ENCODE peak calls at places on chromosomes 2 and 18, in six cellular contexts. One of them, this sample, is unnamed.

GRCh38 chr2:121303531-121304263 is 18.7 kb upstream of the TFCP2L1 start:
- DNase-seq in CD8-positive, alpha-beta T cell: no peak
- DNase-seq in upper lobe of left lung: no peak
- DNase-seq in keratinocyte: no peak
- DNase-seq in thyroid gland: no peak
- DNase-seq in tibial artery: no peak
- DNase-seq in this sample: no peak

GRCh38 chr18:35519148-35519899 is 21.6 kb upstream of the INO80C start:
- DNase-seq in CD8-positive, alpha-beta T cell: no peak
- DNase-seq in upper lobe of left lung: no peak
- DNase-seq in keratinocyte: no peak
- DNase-seq in thyroid gland: no peak
- DNase-seq in tibial artery: no peak
- DNase-seq in this sample: no peak

GRCh38 chr2:145751634-145752033 is 1231.7 kb upstream of the ZEB2 start:
- DNase-seq in CD8-positive, alpha-beta T cell: no peak
- DNase-seq in upper lobe of left lung: no peak
- DNase-seq in keratinocyte: no peak
- DNase-seq in thyroid gland: peak; percentile 19
- DNase-seq in tibial artery: no peak
- DNase-seq in this sample: no peak

GRCh38 chr18:9885170-9886004 is at the start of gene TXNDC2:
- DNase-seq in CD8-positive, alpha-beta T cell: no peak
- DNase-seq in upper lobe of left lung: no peak
- DNase-seq in keratinocyte: no peak
- DNase-seq in thyroid gland: no peak
- DNase-seq in tibial artery: no peak
- DNase-seq in this sample: no peak

GRCh38 chr2:173204316-173204715 is 128.7 kb downstream of the MAP3K20 start:
- DNase-seq in CD8-positive, alpha-beta T cell: no peak
- DNase-seq in upper lobe of left lung: no peak
- DNase-seq in keratinocyte: no peak
- DNase-seq in thyroid gland: no peak
- DNase-seq in tibial artery: no peak
- DNase-seq in this sample: no peak

GRCh38 chr2:124092685-124093084 is 67.6 kb downstream of the CNTNAP5 start:
- DNase-seq in CD8-positive, alpha-beta T cell: no peak
- DNase-seq in upper lobe of left lung: no peak
- DNase-seq in keratinocyte: no peak
- DNase-seq in thyroid gland: no peak
- DNase-seq in tibial artery: no peak
- DNase-seq in this sample: no peak

GRCh38 chr2:113211226-113212105 is 37.7 kb downstream of the PSD4 start:
- DNase-seq in CD8-positive, alpha-beta T cell: no peak
- DNase-seq in upper lobe of left lung: no peak
- DNase-seq in keratinocyte: no peak
- DNase-seq in thyroid gland: no peak
- DNase-seq in tibial artery: peak; percentile 59
- DNase-seq in this sample: no peak

GRCh38 chr2:50614056-50614455 is 417.9 kb downstream of the NRXN1 start:
- DNase-seq in CD8-positive, alpha-beta T cell: no peak
- DNase-seq in upper lobe of left lung: no peak
- DNase-seq in keratinocyte: no peak
- DNase-seq in thyroid gland: no peak
- DNase-seq in tibial artery: no peak
- DNase-seq in this sample: no peak

GRCh38 chr2:38716185-38716584 is 35.0 kb downstream of the SRSF7 start:
- DNase-seq in CD8-positive, alpha-beta T cell: no peak
- DNase-seq in upper lobe of left lung: no peak
- DNase-seq in keratinocyte: no peak
- DNase-seq in thyroid gland: no peak
- DNase-seq in tibial artery: peak; percentile 19
- DNase-seq in this sample: no peak

GRCh38 chr2:211812587-211812986 is 726.0 kb downstream of the ERBB4 start:
- DNase-seq in CD8-positive, alpha-beta T cell: no peak
- DNase-seq in upper lobe of left lung: no peak
- DNase-seq in keratinocyte: no peak
- DNase-seq in thyroid gland: no peak
- DNase-seq in tibial artery: no peak
- DNase-seq in this sample: no peak

GRCh38 chr18:62715829-62716678 is 713 bp downstream of the PHLPP1 start:
- DNase-seq in CD8-positive, alpha-beta T cell: peak; percentile 56
- DNase-seq in upper lobe of left lung: peak; percentile 94
- DNase-seq in keratinocyte: no peak
- DNase-seq in thyroid gland: peak; percentile 57
- DNase-seq in tibial artery: peak; percentile 79
- DNase-seq in this sample: peak; percentile 82

GRCh38 chr2:214410128-214410775 is 602 bp upstream of the VWC2L start:
- DNase-seq in CD8-positive, alpha-beta T cell: no peak
- DNase-seq in upper lobe of left lung: no peak
- DNase-seq in keratinocyte: no peak
- DNase-seq in thyroid gland: no peak
- DNase-seq in tibial artery: no peak
- DNase-seq in this sample: no peak

GRCh38 chr2:160298960-160299359 is 98.9 kb upstream of the ITGB6 start:
- DNase-seq in CD8-positive, alpha-beta T cell: no peak
- DNase-seq in upper lobe of left lung: no peak
- DNase-seq in keratinocyte: no peak
- DNase-seq in thyroid gland: no peak
- DNase-seq in tibial artery: no peak
- DNase-seq in this sample: no peak

GRCh38 chr2:68805025-68805424 is 66.2 kb downstream of the BMP10 start:
- DNase-seq in CD8-positive, alpha-beta T cell: no peak
- DNase-seq in upper lobe of left lung: no peak
- DNase-seq in keratinocyte: no peak
- DNase-seq in thyroid gland: no peak
- DNase-seq in tibial artery: no peak
- DNase-seq in this sample: no peak

GRCh38 chr18:12772111-12772510 is 69.3 kb downstream of the PSMG2 start:
- DNase-seq in CD8-positive, alpha-beta T cell: no peak
- DNase-seq in upper lobe of left lung: no peak
- DNase-seq in keratinocyte: no peak
- DNase-seq in thyroid gland: no peak
- DNase-seq in tibial artery: no peak
- DNase-seq in this sample: no peak

GRCh38 chr2:176976766-176977165 is 235.8 kb upstream of the HNRNPA3 start:
- DNase-seq in CD8-positive, alpha-beta T cell: no peak
- DNase-seq in upper lobe of left lung: no peak
- DNase-seq in keratinocyte: no peak
- DNase-seq in thyroid gland: no peak
- DNase-seq in tibial artery: no peak
- DNase-seq in this sample: no peak

GRCh38 chr18:75462178-75462832 is 34.8 kb upstream of the SMIM21 start:
- DNase-seq in CD8-positive, alpha-beta T cell: no peak
- DNase-seq in upper lobe of left lung: no peak
- DNase-seq in keratinocyte: no peak
- DNase-seq in thyroid gland: no peak
- DNase-seq in tibial artery: no peak
- DNase-seq in this sample: no peak

DNA sequence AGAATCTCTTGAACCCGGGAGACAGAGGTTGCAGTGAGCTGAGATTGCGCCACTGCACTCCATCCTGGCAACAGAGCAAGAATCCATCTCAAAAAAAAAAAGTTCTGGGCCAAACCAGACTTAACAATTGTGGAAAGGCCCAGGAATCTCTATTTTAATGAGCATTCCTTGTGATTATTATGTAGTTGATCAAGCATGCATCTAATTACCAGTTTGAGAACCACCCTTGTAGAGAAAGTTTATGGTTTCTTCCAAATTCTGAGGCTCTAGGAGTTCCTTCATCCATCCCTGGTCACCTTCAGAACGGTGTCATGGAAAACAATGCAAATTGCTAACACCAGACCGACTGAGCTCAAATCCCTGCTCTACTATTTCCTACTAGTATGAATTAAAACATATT is 246.3 kb upstream of the KLHL29 start:
- DNase-seq in CD8-positive, alpha-beta T cell: no peak
- DNase-seq in upper lobe of left lung: no peak
- DNase-seq in keratinocyte: no peak
- DNase-seq in thyroid gland: no peak
- DNase-seq in tibial artery: no peak
- DNase-seq in this sample: no peak
- H3K27ac ChIP-seq in CD8-positive, alpha-beta T cell: no peak overlapping the region
- H3K27ac ChIP-seq in upper lobe of left lung: no peak overlapping the region
- H3K27ac ChIP-seq in keratinocyte: no peak overlapping the region
- H3K27ac ChIP-seq in thyroid gland: no peak overlapping the region
- H3K27ac ChIP-seq in tibial artery: no peak overlapping the region
- H3K27ac ChIP-seq in this sample: no peak overlapping the region

GRCh38 chr18:24009651-24010333 is 4.8 kb upstream of the TTC39C start:
- DNase-seq in CD8-positive, alpha-beta T cell: peak; percentile 29
- DNase-seq in upper lobe of left lung: no peak
- DNase-seq in keratinocyte: no peak
- DNase-seq in thyroid gland: no peak
- DNase-seq in tibial artery: no peak
- DNase-seq in this sample: no peak

GRCh38 chr18:24013061-24013460 is 1.5 kb upstream of the TTC39C start:
- DNase-seq in CD8-positive, alpha-beta T cell: no peak
- DNase-seq in upper lobe of left lung: no peak
- DNase-seq in keratinocyte: no peak
- DNase-seq in thyroid gland: no peak
- DNase-seq in tibial artery: no peak
- DNase-seq in this sample: no peak

GRCh38 chr18:24009246-24009645 is 5.3 kb upstream of the TTC39C start:
- DNase-seq in CD8-positive, alpha-beta T cell: no peak
- DNase-seq in upper lobe of left lung: no peak
- DNase-seq in keratinocyte: no peak
- DNase-seq in thyroid gland: no peak
- DNase-seq in tibial artery: no peak
- DNase-seq in this sample: no peak

GRCh38 chr18:24010673-24011072 is 3.9 kb upstream of the TTC39C start:
- DNase-seq in CD8-positive, alpha-beta T cell: no peak
- DNase-seq in upper lobe of left lung: no peak
- DNase-seq in keratinocyte: no peak
- DNase-seq in thyroid gland: no peak
- DNase-seq in tibial artery: no peak
- DNase-seq in this sample: no peak

GRCh38 chr18:24011095-24011917 is 3.2 kb upstream of the TTC39C start:
- DNase-seq in CD8-positive, alpha-beta T cell: no peak
- DNase-seq in upper lobe of left lung: no peak
- DNase-seq in keratinocyte: no peak
- DNase-seq in thyroid gland: no peak
- DNase-seq in tibial artery: no peak
- DNase-seq in this sample: no peak
- H3K4me3 ChIP-seq in CD8-positive, alpha-beta T cell: peak overlapping the region; percentile 41
- H3K4me3 ChIP-seq in upper lobe of left lung: no peak overlapping the region
- H3K4me3 ChIP-seq in keratinocyte: no peak overlapping the region
- H3K4me3 ChIP-seq in thyroid gland: no peak overlapping the region
- H3K4me3 ChIP-seq in tibial artery: no peak overlapping the region
- H3K4me3 ChIP-seq in this sample: no peak overlapping the region

DNA sequence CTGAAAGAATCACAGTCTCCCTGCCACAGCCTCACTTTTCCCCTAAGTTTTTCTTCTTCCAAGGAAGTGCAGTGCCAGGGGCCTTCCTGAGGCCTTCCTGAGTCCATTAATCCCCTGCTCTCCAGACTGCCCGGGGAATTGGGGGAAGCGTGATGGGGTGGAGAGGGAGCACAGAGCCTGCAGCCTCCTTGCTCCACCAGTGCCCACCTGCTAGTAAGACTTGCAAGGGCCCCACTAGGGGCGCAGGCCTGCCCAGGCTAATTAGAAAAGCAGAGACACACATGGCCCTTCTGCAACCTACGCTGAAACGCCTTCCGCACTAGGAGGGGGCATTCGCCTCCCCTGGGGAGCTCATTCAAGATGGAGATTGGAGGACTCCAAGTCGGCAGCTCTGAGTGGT is 110.6 kb downstream of the MRO start:
- DNase-seq in CD8-positive, alpha-beta T cell: no peak
- DNase-seq in upper lobe of left lung: no peak
- DNase-seq in keratinocyte: no peak
- DNase-seq in thyroid gland: no peak
- DNase-seq in tibial artery: no peak
- DNase-seq in this sample: no peak
- TF ChIP-seq CTCF in CD8-positive, alpha-beta T cell: no peak
- TF ChIP-seq CTCF in upper lobe of left lung: no peak
- TF ChIP-seq CTCF in keratinocyte: no peak
- TF ChIP-seq CTCF in thyroid gland: no peak
- TF ChIP-seq CTCF in tibial artery: no peak
- TF ChIP-seq CTCF in this sample: no peak

GRCh38 chr2:12303181-12304030 is 413.3 kb upstream of the TRIB2 start:
- DNase-seq in CD8-positive, alpha-beta T cell: peak; percentile 11
- DNase-seq in upper lobe of left lung: no peak
- DNase-seq in keratinocyte: no peak
- DNase-seq in thyroid gland: no peak
- DNase-seq in tibial artery: no peak
- DNase-seq in this sample: no peak
- H3K27ac ChIP-seq in CD8-positive, alpha-beta T cell: no peak overlapping the region
- H3K27ac ChIP-seq in upper lobe of left lung: no peak overlapping the region
- H3K27ac ChIP-seq in keratinocyte: no peak overlapping the region
- H3K27ac ChIP-seq in thyroid gland: no peak overlapping the region
- H3K27ac ChIP-seq in tibial artery: no peak overlapping the region
- H3K27ac ChIP-seq in this sample: no peak overlapping the region

GRCh38 chr2:10344105-10345066 is 41.7 kb downstream of the HPCAL1 start:
- DNase-seq in CD8-positive, alpha-beta T cell: no peak
- DNase-seq in upper lobe of left lung: no peak
- DNase-seq in keratinocyte: no peak
- DNase-seq in thyroid gland: no peak
- DNase-seq in tibial artery: no peak
- DNase-seq in this sample: peak; percentile 42
- H3K4me3 ChIP-seq in CD8-positive, alpha-beta T cell: no peak overlapping the region
- H3K4me3 ChIP-seq in upper lobe of left lung: no peak overlapping the region
- H3K4me3 ChIP-seq in keratinocyte: no peak overlapping the region
- H3K4me3 ChIP-seq in thyroid gland: no peak overlapping the region
- H3K4me3 ChIP-seq in tibial artery: no peak overlapping the region
- H3K4me3 ChIP-seq in this sample: no peak overlapping the region